ENCODE peak calls at places on chromosomes 3 and 15, in nine cellular contexts. K, Q, X, G, W, P, C, Y and F are unnamed samples.

GRCh38 chr3:18868911-18869689 is 279.2 kb upstream of the KCNH8 start:
- DNase-seq in K (no peak), Q (no peak), X (no peak), G (no peak), W (no peak), P (no peak), C (no peak), Y (no peak), F (no peak)

GRCh38 chr3:56467801-56468183 is 475 bp downstream of the ERC2 start:
- DNase-seq in K (no peak), Q (peak; percentile 23), X (no peak), G (no peak), W (no peak), P (peak; percentile 70), C (no peak), Y (no peak), F (no peak)

GRCh38 chr3:25592510-25592968 is 72.2 kb downstream of the TOP2B start:
- DNase-seq in K (no peak), Q (peak; percentile 82), X (peak; percentile 19), G (no peak), W (peak; percentile 83), P (peak; percentile 43), C (no peak), Y (peak; percentile 86), F (no peak)

GRCh38 chr3:50862221-50862620 is 187.5 kb downstream of the DOCK3 start:
- DNase-seq in K (no peak), Q (no peak), X (no peak), G (no peak), W (no peak), P (peak; percentile 16), C (no peak), Y (no peak), F (no peak)

GRCh38 chr3:182028081-182028480 is 316.4 kb downstream of the SOX2 start:
- DNase-seq in K (no peak), Q (no peak), X (no peak), G (no peak), W (no peak), P (no peak), C (no peak), Y (no peak), F (no peak)

GRCh38 chr15:48644498-48644826 is 1.0 kb downstream of the FBN1 start:
- DNase-seq in K (no peak), Q (no peak), X (no peak), G (no peak), W (peak; percentile 79), P (no peak), C (peak; percentile 64), Y (peak; percentile 51), F (no peak)

GRCh38 chr15:69395460-69395859 is 18.7 kb upstream of the KIF23 start:
- DNase-seq in K (no peak), Q (no peak), X (no peak), G (no peak), W (no peak), P (no peak), C (peak; percentile 11), Y (no peak), F (no peak)

GRCh38 chr3:184716652-184717607 is 5.1 kb upstream of the MAGEF1 start:
- DNase-seq in K (no peak), Q (peak; percentile 71), X (no peak), G (no peak), W (no peak), P (peak; percentile 87), C (no peak), Y (peak; percentile 85), F (peak; percentile 57)

GRCh38 chr3:71495708-71496472 is 87.6 kb downstream of the FOXP1 start:
- DNase-seq in K (no peak), Q (peak; percentile 65), X (no peak), G (no peak), W (no peak), P (no peak), C (no peak), Y (peak; percentile 87), F (no peak)

GRCh38 chr3:71492566-71492965 is 91.0 kb downstream of the FOXP1 start:
- DNase-seq in K (no peak), Q (no peak), X (no peak), G (peak; percentile 31), W (no peak), P (no peak), C (no peak), Y (no peak), F (no peak)

GRCh38 chr3:71492969-71493368 is 90.6 kb downstream of the FOXP1 start:
- DNase-seq in K (no peak), Q (no peak), X (no peak), G (no peak), W (no peak), P (no peak), C (no peak), Y (no peak), F (no peak)

GRCh38 chr3:71491141-71491752 is 92.3 kb downstream of the FOXP1 start:
- DNase-seq in K (no peak), Q (no peak), X (no peak), G (no peak), W (no peak), P (no peak), C (no peak), Y (no peak), F (no peak)

DNA sequence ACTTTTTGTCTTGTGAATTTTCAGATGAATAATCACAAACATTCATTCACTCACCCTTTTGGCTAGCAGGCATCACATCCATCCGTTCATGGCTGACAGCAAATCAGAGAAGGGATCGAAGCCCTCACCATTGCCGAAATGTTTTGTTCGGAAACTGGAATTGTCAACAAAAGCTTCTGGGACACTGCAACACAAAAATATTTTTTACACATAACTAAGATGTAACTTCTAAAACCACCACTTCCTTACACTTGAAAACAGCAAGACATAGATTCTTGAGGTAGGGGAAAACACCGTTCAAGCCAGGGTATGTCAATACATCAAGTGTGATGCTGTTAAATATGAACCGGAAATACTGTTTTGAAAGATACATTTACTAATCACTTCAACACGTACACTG is 90.2 kb downstream of the FOXP1 start:
- DNase-seq in K (no peak), Q (no peak), X (no peak), G (peak; percentile 30), W (no peak), P (no peak), C (no peak), Y (no peak), F (no peak)
- H3K4me1 ChIP-seq in K (peaks cover 3% of the 10 kb centered on the region), Q (peaks cover 29% of the 10 kb centered on the region), X (peaks cover 2% of the 10 kb centered on the region), G (peaks cover 85% of the 10 kb centered on the region), W (peaks cover 21% of the 10 kb centered on the region), P (peaks cover 17% of the 10 kb centered on the region), C (peaks cover 10% of the 10 kb centered on the region), Y (peaks cover 10% of the 10 kb centered on the region), F (peaks cover 10% of the 10 kb centered on the region)

GRCh38 chr15:85049805-85050204 is 68.1 kb downstream of the PDE8A start:
- DNase-seq in K (no peak), Q (no peak), X (no peak), G (no peak), W (no peak), P (no peak), C (no peak), Y (no peak), F (no peak)

GRCh38 chr15:85047271-85047948 is 65.8 kb downstream of the PDE8A start:
- DNase-seq in K (no peak), Q (peak; percentile 51), X (no peak), G (peak; percentile 15), W (peak; percentile 66), P (no peak), C (no peak), Y (peak; percentile 99), F (no peak)

GRCh38 chr15:85045615-85046014 is 64.0 kb downstream of the PDE8A start:
- DNase-seq in K (no peak), Q (no peak), X (no peak), G (no peak), W (no peak), P (no peak), C (no peak), Y (peak; percentile 18), F (no peak)

GRCh38 chr15:85044894-85045293 is 63.2 kb downstream of the PDE8A start:
- DNase-seq in K (no peak), Q (no peak), X (peak; percentile 13), G (no peak), W (no peak), P (no peak), C (no peak), Y (peak; percentile 5), F (no peak)

DNA sequence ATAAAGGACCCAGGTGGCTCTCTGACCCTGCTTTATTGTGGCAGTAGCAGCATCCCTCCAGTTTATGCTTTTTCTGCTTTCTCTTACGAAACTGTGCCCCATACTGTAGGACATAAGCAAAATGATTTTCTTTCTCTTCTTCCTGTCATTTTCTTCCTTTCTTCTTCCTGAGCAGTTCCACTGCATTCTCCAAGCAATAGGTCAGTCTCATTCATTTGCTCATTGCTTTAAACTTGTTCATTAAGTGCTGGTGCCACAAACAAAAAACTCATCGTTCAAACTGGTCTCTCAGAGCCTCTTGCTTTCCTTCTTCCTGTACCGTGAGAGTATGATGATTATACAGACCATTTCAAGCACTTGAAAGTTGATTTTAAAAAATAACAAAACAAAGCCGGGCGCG is 66.8 kb downstream of the PDE8A start:
- DNase-seq in K (no peak), Q (no peak), X (no peak), G (no peak), W (no peak), P (no peak), C (no peak), Y (peak; percentile 89), F (no peak)
- H3K27ac ChIP-seq in K (no peak overlapping the region), Q (peak overlapping the region; percentile 77), X (no peak overlapping the region), G (no peak overlapping the region), W (no peak overlapping the region), P (no peak overlapping the region), C (no peak overlapping the region), Y (peak overlapping the region; percentile 87), F (no peak overlapping the region)

DNA sequence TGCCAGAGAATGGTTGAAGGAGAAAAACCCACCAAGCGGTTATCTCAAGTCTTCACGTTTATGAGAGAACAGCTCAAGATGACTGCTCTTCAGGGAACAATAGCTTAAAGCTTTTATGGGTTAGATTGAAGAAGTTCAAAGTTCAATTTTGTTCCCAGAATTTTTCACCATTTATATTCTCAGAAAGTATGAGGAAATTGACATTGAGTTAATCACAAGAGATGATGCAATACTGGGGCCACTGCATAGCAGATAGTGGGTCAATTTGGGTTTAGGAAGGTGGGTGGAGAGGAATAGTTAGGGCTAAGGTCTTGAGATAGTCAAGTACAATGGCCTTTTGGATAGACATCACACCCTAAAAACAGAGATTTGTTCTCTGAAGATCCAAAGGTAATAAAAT is 539.3 kb downstream of the SQOR start:
- DNase-seq in K (no peak), Q (peak; percentile 8), X (no peak), G (no peak), W (no peak), P (no peak), C (no peak), Y (no peak), F (no peak)
- H3K9me3 ChIP-seq in K (no peaks in the 10 kb centered on the region), Q (no peaks in the 10 kb centered on the region), X (peaks cover 9% of the 10 kb centered on the region), G (no peaks in the 10 kb centered on the region), W (peaks cover 15% of the 10 kb centered on the region), P (peaks cover 4% of the 10 kb centered on the region), C (peaks cover 9% of the 10 kb centered on the region), Y (peaks cover 47% of the 10 kb centered on the region), F (no peaks in the 10 kb centered on the region)

GRCh38 chr3:13543251-13543650 is 5.7 kb upstream of the FBLN2 start:
- DNase-seq in K (no peak), Q (peak; percentile 73), X (no peak), G (no peak), W (peak; percentile 91), P (no peak), C (no peak), Y (peak; percentile 94), F (peak; percentile 87)

GRCh38 chr3:13545952-13546454 is 2.9 kb upstream of the FBLN2 start:
- DNase-seq in K (no peak), Q (no peak), X (no peak), G (no peak), W (no peak), P (no peak), C (no peak), Y (no peak), F (no peak)

GRCh38 chr3:13542142-13542541 is 6.8 kb upstream of the FBLN2 start:
- DNase-seq in K (no peak), Q (no peak), X (no peak), G (no peak), W (no peak), P (no peak), C (no peak), Y (no peak), F (no peak)

GRCh38 chr3:13544951-13545651 is 3.8 kb upstream of the FBLN2 start:
- DNase-seq in K (no peak), Q (no peak), X (no peak), G (no peak), W (no peak), P (no peak), C (no peak), Y (no peak), F (no peak)

DNA sequence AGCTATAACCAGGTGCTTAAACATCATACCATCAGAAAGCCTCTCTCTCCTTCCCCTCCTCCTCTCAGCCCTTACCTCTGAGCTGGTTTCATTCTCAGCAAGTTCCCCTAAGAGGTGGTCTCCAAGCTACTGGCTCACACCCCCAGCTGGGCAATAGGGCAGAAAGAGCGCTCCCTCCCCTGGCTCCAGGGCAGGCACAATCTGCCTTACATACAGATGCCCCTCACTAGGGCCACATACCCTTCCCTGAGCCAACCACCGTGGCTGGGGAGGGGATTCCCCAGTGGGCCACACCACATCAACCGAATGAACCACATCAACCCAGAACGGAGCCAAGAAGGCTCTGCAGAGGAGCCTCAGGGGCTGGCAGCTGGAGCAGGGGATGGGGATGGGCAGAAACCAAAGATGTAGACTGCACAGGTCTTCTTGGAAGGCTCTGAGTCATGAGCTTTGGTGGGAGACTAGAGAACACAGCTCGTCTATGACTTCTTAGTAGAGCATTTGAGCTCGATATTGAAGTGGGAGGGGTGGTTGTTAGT is 4.6 kb upstream of the FBLN2 start:
- DNase-seq in K (no peak), Q (no peak), X (no peak), G (peak; percentile 64), W (no peak), P (no peak), C (no peak), Y (peak; percentile 77), F (no peak)
- H3K4me1 ChIP-seq in K (no peaks in the 10 kb centered on the region), Q (peaks cover 14% of the 10 kb centered on the region), X (no peaks in the 10 kb centered on the region), G (peaks cover 21% of the 10 kb centered on the region), W (no peaks in the 10 kb centered on the region), P (no peaks in the 10 kb centered on the region), C (peaks cover 15% of the 10 kb centered on the region), Y (peaks cover 42% of the 10 kb centered on the region), F (peaks cover 4% of the 10 kb centered on the region)